ENCODE peak calls at places on chromosomes 1 and 21, in six cellular contexts. One of them, this sample, is unnamed.

GRCh38 chr1:9466780-9467755 is 72.2 kb upstream of the SLC25A33 start:
- DNase-seq in cardiac muscle cell: no peak
- DNase-seq in foreskin fibroblast: peak; percentile 66
- DNase-seq in neural progenitor cell: no peak
- DNase-seq in left ventricle myocardium inferior: peak; percentile 26
- DNase-seq in stomach: peak; percentile 78
- DNase-seq in this sample: no peak

GRCh38 chr1:166032901-166033371 is 133.9 kb downstream of the FAM78B start:
- DNase-seq in cardiac muscle cell: no peak
- DNase-seq in foreskin fibroblast: no peak
- DNase-seq in neural progenitor cell: no peak
- DNase-seq in left ventricle myocardium inferior: peak; percentile 16
- DNase-seq in stomach: peak; percentile 26
- DNase-seq in this sample: no peak

GRCh38 chr1:192159769-192160168 is 1.5 kb downstream of the RGS18 start:
- DNase-seq in cardiac muscle cell: peak; percentile 9
- DNase-seq in foreskin fibroblast: no peak
- DNase-seq in neural progenitor cell: no peak
- DNase-seq in left ventricle myocardium inferior: no peak
- DNase-seq in stomach: no peak
- DNase-seq in this sample: no peak

GRCh38 chr1:225777058-225777582 is 506 bp upstream of the SRP9 start:
- DNase-seq in cardiac muscle cell: no peak
- DNase-seq in foreskin fibroblast: peak; percentile 55
- DNase-seq in neural progenitor cell: no peak
- DNase-seq in left ventricle myocardium inferior: no peak
- DNase-seq in stomach: no peak
- DNase-seq in this sample: no peak

GRCh38 chr1:27368872-27369703 is 2.3 kb upstream of the MAP3K6 start:
- DNase-seq in cardiac muscle cell: peak; percentile 34
- DNase-seq in foreskin fibroblast: peak; percentile 72
- DNase-seq in neural progenitor cell: no peak
- DNase-seq in left ventricle myocardium inferior: no peak
- DNase-seq in stomach: no peak
- DNase-seq in this sample: no peak

GRCh38 chr1:13830616-13831280 is 130.8 kb downstream of the PRDM2 start:
- DNase-seq in cardiac muscle cell: peak; percentile 61
- DNase-seq in foreskin fibroblast: peak; percentile 23
- DNase-seq in neural progenitor cell: no peak
- DNase-seq in left ventricle myocardium inferior: peak; percentile 71
- DNase-seq in stomach: no peak
- DNase-seq in this sample: no peak

GRCh38 chr1:3911521-3911845 is 11.4 kb upstream of the C1orf174 start:
- DNase-seq in cardiac muscle cell: no peak
- DNase-seq in foreskin fibroblast: no peak
- DNase-seq in neural progenitor cell: no peak
- DNase-seq in left ventricle myocardium inferior: no peak
- DNase-seq in stomach: no peak
- DNase-seq in this sample: no peak

GRCh38 chr1:230253150-230253549 is 173.0 kb downstream of the PGBD5 start:
- DNase-seq in cardiac muscle cell: no peak
- DNase-seq in foreskin fibroblast: no peak
- DNase-seq in neural progenitor cell: no peak
- DNase-seq in left ventricle myocardium inferior: no peak
- DNase-seq in stomach: no peak
- DNase-seq in this sample: no peak

GRCh38 chr1:8989821-8990220 is 36.4 kb downstream of the SLC2A7 start:
- DNase-seq in cardiac muscle cell: no peak
- DNase-seq in foreskin fibroblast: peak; percentile 37
- DNase-seq in neural progenitor cell: no peak
- DNase-seq in left ventricle myocardium inferior: no peak
- DNase-seq in stomach: no peak
- DNase-seq in this sample: no peak

GRCh38 chr1:115922806-115923205 is 53.5 kb upstream of the SLC22A15 start:
- DNase-seq in cardiac muscle cell: no peak
- DNase-seq in foreskin fibroblast: no peak
- DNase-seq in neural progenitor cell: peak; percentile 12
- DNase-seq in left ventricle myocardium inferior: no peak
- DNase-seq in stomach: no peak
- DNase-seq in this sample: no peak

GRCh38 chr21:42247716-42248115 is 28.8 kb downstream of the ABCG1 start:
- DNase-seq in cardiac muscle cell: no peak
- DNase-seq in foreskin fibroblast: no peak
- DNase-seq in neural progenitor cell: no peak
- DNase-seq in left ventricle myocardium inferior: peak; percentile 6
- DNase-seq in stomach: no peak
- DNase-seq in this sample: no peak

GRCh38 chr1:30381266-30381665 is 342.1 kb downstream of the MATN1 start:
- DNase-seq in cardiac muscle cell: no peak
- DNase-seq in foreskin fibroblast: no peak
- DNase-seq in neural progenitor cell: no peak
- DNase-seq in left ventricle myocardium inferior: no peak
- DNase-seq in stomach: no peak
- DNase-seq in this sample: no peak

GRCh38 chr1:70672333-70672935 is 261.4 kb downstream of the CTH start:
- DNase-seq in cardiac muscle cell: no peak
- DNase-seq in foreskin fibroblast: no peak
- DNase-seq in neural progenitor cell: no peak
- DNase-seq in left ventricle myocardium inferior: no peak
- DNase-seq in stomach: no peak
- DNase-seq in this sample: no peak

GRCh38 chr1:16441312-16441641 is 753 bp downstream of the NECAP2 start:
- DNase-seq in cardiac muscle cell: peak; percentile 23
- DNase-seq in foreskin fibroblast: peak; percentile 46
- DNase-seq in neural progenitor cell: no peak
- DNase-seq in left ventricle myocardium inferior: no peak
- DNase-seq in stomach: no peak
- DNase-seq in this sample: no peak

GRCh38 chr1:106524631-106525030 is 531.8 kb upstream of the PRMT6 start:
- DNase-seq in cardiac muscle cell: no peak
- DNase-seq in foreskin fibroblast: no peak
- DNase-seq in neural progenitor cell: no peak
- DNase-seq in left ventricle myocardium inferior: no peak
- DNase-seq in stomach: no peak
- DNase-seq in this sample: no peak

DNA sequence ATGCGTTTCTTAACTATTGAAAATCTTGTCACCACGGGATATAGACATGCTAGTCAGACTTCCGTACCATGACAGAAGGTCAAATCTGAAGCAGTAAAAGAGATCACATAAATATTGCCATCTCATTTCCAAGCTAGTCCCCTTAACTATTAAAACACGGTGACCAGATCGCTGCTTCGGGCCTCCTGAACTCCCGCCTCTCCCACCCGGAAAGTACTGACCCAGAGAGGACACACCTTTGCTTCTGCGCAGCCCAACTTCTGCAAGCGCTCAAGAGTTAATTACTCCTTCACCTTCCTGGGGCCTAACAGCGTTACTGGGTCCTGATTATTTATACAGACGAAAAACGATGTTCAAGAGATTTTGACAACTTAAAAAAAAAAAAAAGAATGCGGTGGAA is 747 bp downstream of the SORT1 start:
- DNase-seq in cardiac muscle cell: no peak
- DNase-seq in foreskin fibroblast: no peak
- DNase-seq in neural progenitor cell: no peak
- DNase-seq in left ventricle myocardium inferior: no peak
- DNase-seq in stomach: no peak
- DNase-seq in this sample: no peak
- H3K4me3 ChIP-seq in cardiac muscle cell: peak overlapping the region; percentile 51
- H3K4me3 ChIP-seq in foreskin fibroblast: peak overlapping the region; percentile 26
- H3K4me3 ChIP-seq in neural progenitor cell: peak overlapping the region; percentile 63
- H3K4me3 ChIP-seq in left ventricle myocardium inferior: peak overlapping the region; percentile 74
- H3K4me3 ChIP-seq in stomach: peak overlapping the region; percentile 71
- H3K4me3 ChIP-seq in this sample: peak overlapping the region; percentile 63

DNA sequence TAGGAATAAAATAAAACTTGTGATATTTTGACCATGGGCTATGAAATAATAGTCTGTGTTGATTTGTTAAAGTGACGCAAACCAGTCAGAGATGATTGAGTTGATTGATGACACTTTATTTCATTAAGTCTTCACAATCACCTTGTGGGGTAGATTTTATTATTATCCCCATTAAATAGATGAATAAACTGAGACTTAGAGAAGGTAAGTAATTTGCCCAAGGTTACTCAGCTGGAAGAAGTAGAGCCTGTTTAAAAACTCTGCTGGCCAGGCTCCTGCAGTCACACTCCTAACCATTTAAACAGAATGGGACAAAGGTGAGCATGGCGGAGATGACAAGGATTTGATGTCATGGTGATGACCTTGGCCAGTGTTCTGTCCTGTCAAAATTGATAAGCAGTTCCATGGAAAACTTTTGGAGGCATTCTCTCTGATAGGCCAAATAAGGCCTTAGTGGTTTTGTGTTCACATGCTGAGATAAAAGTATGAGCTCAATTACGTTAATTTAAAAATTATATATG is 22.7 kb upstream of the MCOLN3 start:
- DNase-seq in cardiac muscle cell: no peak
- DNase-seq in foreskin fibroblast: no peak
- DNase-seq in neural progenitor cell: no peak
- DNase-seq in left ventricle myocardium inferior: no peak
- DNase-seq in stomach: no peak
- DNase-seq in this sample: no peak
- TF ChIP-seq CTCF in cardiac muscle cell: no peak
- TF ChIP-seq CTCF in foreskin fibroblast: no peak
- TF ChIP-seq CTCF in neural progenitor cell: no peak
- TF ChIP-seq CTCF in left ventricle myocardium inferior: no peak
- TF ChIP-seq CTCF in stomach: no peak
- TF ChIP-seq CTCF in this sample: no peak

GRCh38 chr1:42925132-42925769 is 33.4 kb downstream of the SLC2A1 start:
- DNase-seq in cardiac muscle cell: no peak
- DNase-seq in foreskin fibroblast: peak; percentile 36
- DNase-seq in neural progenitor cell: peak; percentile 65
- DNase-seq in left ventricle myocardium inferior: no peak
- DNase-seq in stomach: no peak
- DNase-seq in this sample: no peak

GRCh38 chr1:42926235-42926869 is 32.3 kb downstream of the SLC2A1 start:
- DNase-seq in cardiac muscle cell: no peak
- DNase-seq in foreskin fibroblast: no peak
- DNase-seq in neural progenitor cell: no peak
- DNase-seq in left ventricle myocardium inferior: no peak
- DNase-seq in stomach: no peak
- DNase-seq in this sample: no peak

GRCh38 chr1:42923367-42924248 is 35.1 kb downstream of the SLC2A1 start:
- DNase-seq in cardiac muscle cell: no peak
- DNase-seq in foreskin fibroblast: no peak
- DNase-seq in neural progenitor cell: no peak
- DNase-seq in left ventricle myocardium inferior: no peak
- DNase-seq in stomach: no peak
- DNase-seq in this sample: no peak

GRCh38 chr1:42924249-42925131 is 34.2 kb downstream of the SLC2A1 start:
- DNase-seq in cardiac muscle cell: peak; percentile 86
- DNase-seq in foreskin fibroblast: peak; percentile 96
- DNase-seq in neural progenitor cell: peak; percentile 99
- DNase-seq in left ventricle myocardium inferior: peak; percentile 96
- DNase-seq in stomach: peak; percentile 93
- DNase-seq in this sample: peak; percentile 24

DNA sequence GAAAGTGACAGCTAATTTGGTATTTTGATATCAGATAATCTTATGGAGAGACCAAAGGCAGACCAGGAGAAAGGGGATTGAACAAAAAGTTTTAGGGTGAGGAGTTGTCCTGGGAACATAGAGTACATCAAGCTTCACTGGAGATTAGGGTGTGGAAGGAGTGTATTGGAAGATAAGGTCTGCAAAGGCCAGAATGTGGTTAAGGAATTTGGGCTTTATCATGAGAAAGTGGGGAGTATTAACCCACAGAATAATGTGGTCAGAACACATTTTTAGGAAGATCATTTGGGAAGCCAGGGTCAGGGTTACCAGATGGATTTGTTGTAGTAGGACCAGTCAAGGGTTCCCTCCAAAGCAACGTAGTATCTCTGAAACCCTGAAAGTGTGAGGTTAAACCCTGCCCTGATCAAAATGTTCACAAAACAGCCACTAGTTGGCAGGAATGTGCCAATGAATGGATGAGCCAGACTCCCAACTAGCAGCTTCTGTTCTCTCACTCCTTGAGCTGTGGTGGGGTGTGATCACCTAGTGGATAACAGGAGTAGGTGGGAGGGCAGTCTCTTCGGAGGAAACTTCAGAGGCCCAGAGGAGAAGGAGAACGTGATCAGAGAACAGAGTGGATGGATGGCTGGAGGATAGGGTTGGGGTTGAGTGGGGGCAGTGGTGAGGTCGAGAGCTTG is 35.8 kb downstream of the SLC2A1 start:
- DNase-seq in cardiac muscle cell: peak; percentile 59
- DNase-seq in foreskin fibroblast: peak; percentile 79
- DNase-seq in neural progenitor cell: peak; percentile 84
- DNase-seq in left ventricle myocardium inferior: no peak
- DNase-seq in stomach: no peak
- DNase-seq in this sample: no peak
- H3K4me3 ChIP-seq in cardiac muscle cell: no peak overlapping the region
- H3K4me3 ChIP-seq in foreskin fibroblast: no peak overlapping the region
- H3K4me3 ChIP-seq in neural progenitor cell: peak overlapping the region; percentile 43
- H3K4me3 ChIP-seq in left ventricle myocardium inferior: no peak overlapping the region
- H3K4me3 ChIP-seq in stomach: no peak overlapping the region
- H3K4me3 ChIP-seq in this sample: no peak overlapping the region

GRCh38 chr1:36225298-36225899 is 1.2 kb downstream of the THRAP3 start:
- DNase-seq in cardiac muscle cell: no peak
- DNase-seq in foreskin fibroblast: no peak
- DNase-seq in neural progenitor cell: no peak
- DNase-seq in left ventricle myocardium inferior: no peak
- DNase-seq in stomach: no peak
- DNase-seq in this sample: no peak

GRCh38 chr1:36223996-36224536 is at the start of gene THRAP3:
- DNase-seq in cardiac muscle cell: peak; percentile 100
- DNase-seq in foreskin fibroblast: peak; percentile 100
- DNase-seq in neural progenitor cell: peak; percentile 100
- DNase-seq in left ventricle myocardium inferior: peak; percentile 100
- DNase-seq in stomach: peak; percentile 100
- DNase-seq in this sample: peak; percentile 95

GRCh38 chr1:36223373-36223995 is 759 bp upstream of the THRAP3 start:
- DNase-seq in cardiac muscle cell: peak; percentile 72
- DNase-seq in foreskin fibroblast: peak; percentile 74
- DNase-seq in neural progenitor cell: peak; percentile 44
- DNase-seq in left ventricle myocardium inferior: no peak
- DNase-seq in stomach: no peak
- DNase-seq in this sample: no peak

GRCh38 chr1:36222481-36223372 is 1.5 kb upstream of the THRAP3 start:
- DNase-seq in cardiac muscle cell: no peak
- DNase-seq in foreskin fibroblast: no peak
- DNase-seq in neural progenitor cell: no peak
- DNase-seq in left ventricle myocardium inferior: no peak
- DNase-seq in stomach: peak; percentile 18
- DNase-seq in this sample: no peak

DNA sequence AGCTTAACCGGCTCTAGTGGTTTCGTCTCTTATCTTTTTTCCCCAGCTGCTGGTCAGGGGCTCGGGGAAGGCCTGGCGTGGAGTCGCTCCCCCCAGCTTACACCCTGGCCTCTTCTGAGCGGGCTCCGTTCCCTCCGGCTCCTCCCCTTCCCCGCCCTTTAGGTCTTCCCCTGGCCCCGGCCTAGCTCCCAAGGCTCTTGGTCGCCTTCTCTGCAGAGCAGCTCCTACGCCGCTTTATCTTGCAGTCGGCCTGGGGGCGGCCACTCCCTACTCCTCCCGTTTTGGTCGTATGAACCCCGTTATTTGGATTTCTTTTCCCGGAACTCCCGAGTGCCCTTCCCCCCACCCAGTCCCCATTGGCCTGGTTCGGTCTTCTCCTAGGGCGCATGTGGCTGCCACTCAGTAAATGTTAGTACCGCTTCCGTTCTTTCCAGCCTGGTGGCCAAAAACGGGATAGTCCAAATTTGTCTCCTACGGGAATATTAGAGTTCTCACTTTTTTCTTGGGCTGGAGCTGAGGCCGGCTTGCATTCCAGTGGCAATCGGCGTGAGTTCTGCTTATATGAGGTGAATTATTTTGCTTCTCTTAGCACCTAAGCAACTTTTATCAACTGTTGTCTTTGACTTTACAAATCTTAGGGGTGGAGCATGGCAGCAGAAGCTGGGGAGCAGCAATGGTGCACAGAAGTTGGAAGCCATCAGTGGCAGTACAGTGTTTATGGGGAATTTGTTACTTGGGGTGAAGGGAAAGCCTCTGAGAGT is 474 bp downstream of the THRAP3 start:
- DNase-seq in cardiac muscle cell: peak; percentile 91
- DNase-seq in foreskin fibroblast: peak; percentile 83
- DNase-seq in neural progenitor cell: peak; percentile 90
- DNase-seq in left ventricle myocardium inferior: no peak
- DNase-seq in stomach: peak; percentile 65
- DNase-seq in this sample: no peak
- TF ChIP-seq CTCF in cardiac muscle cell: peak; percentile 45
- TF ChIP-seq CTCF in foreskin fibroblast: peak; percentile 36
- TF ChIP-seq CTCF in neural progenitor cell: peak; percentile 54
- TF ChIP-seq CTCF in left ventricle myocardium inferior: peak; percentile 52
- TF ChIP-seq CTCF in stomach: peak; percentile 49
- TF ChIP-seq CTCF in this sample: peak; percentile 46

This sample was measured in AG04449.